ENCODE peak calls at places on chromosomes 11 and 22, in six cellular contexts. One of them, this sample, is unnamed.

GRCh38 chr22:25051983-25052710 is 99.6 kb downstream of the KIAA1671 start:
- DNase-seq in GM12878: no peak
- DNase-seq in K562: no peak
- DNase-seq in A549: no peak
- DNase-seq in HepG2: peak; percentile 8
- DNase-seq in SK-N-SH: peak; percentile 76
- DNase-seq in this sample: no peak

GRCh38 chr11:22037505-22037904 is 155.4 kb upstream of the ANO5 start:
- DNase-seq in K562: no peak
- DNase-seq in HepG2: no peak
- DNase-seq in A549: no peak
- DNase-seq in GM12878: no peak
- DNase-seq in SK-N-SH: no peak
- DNase-seq in this sample: no peak

GRCh38 chr22:43399338-43399979 is 12.4 kb upstream of the MPPED1 start:
- DNase-seq in HepG2: peak; percentile 37
- DNase-seq in GM12878: no peak
- DNase-seq in A549: no peak
- DNase-seq in SK-N-SH: peak; percentile 34
- DNase-seq in K562: peak; percentile 74
- DNase-seq in this sample: no peak

GRCh38 chr11:19253149-19253540 is 12.4 kb upstream of the E2F8 start:
- DNase-seq in HepG2: no peak
- DNase-seq in K562: no peak
- DNase-seq in A549: no peak
- DNase-seq in SK-N-SH: no peak
- DNase-seq in GM12878: no peak
- DNase-seq in this sample: no peak

GRCh38 chr22:35785181-35785923 is 67.7 kb downstream of the APOL5 start:
- DNase-seq in SK-N-SH: no peak
- DNase-seq in HepG2: no peak
- DNase-seq in GM12878: no peak
- DNase-seq in A549: no peak
- DNase-seq in K562: no peak
- DNase-seq in this sample: no peak

GRCh38 chr11:130435671-130436070 is 7.3 kb upstream of the ADAMTS8 start:
- DNase-seq in A549: no peak
- DNase-seq in K562: no peak
- DNase-seq in SK-N-SH: no peak
- DNase-seq in GM12878: no peak
- DNase-seq in HepG2: no peak
- DNase-seq in this sample: no peak

GRCh38 chr11:1317432-1317831 is 8.0 kb upstream of the TOLLIP start:
- DNase-seq in K562: no peak
- DNase-seq in GM12878: no peak
- DNase-seq in A549: no peak
- DNase-seq in SK-N-SH: no peak
- DNase-seq in HepG2: no peak
- DNase-seq in this sample: peak; percentile 13

GRCh38 chr11:11931461-11932055 is 76.9 kb downstream of the DKK3 start:
- DNase-seq in SK-N-SH: peak; percentile 47
- DNase-seq in K562: peak; percentile 26
- DNase-seq in A549: peak; percentile 64
- DNase-seq in HepG2: peak; percentile 62
- DNase-seq in GM12878: no peak
- DNase-seq in this sample: no peak

GRCh38 chr22:37320726-37321286 is 38.5 kb downstream of the CYTH4 start:
- DNase-seq in GM12878: no peak
- DNase-seq in SK-N-SH: no peak
- DNase-seq in A549: no peak
- DNase-seq in K562: no peak
- DNase-seq in HepG2: no peak
- DNase-seq in this sample: no peak

GRCh38 chr11:69588270-69588669 is 52.7 kb upstream of the CCND1 start:
- DNase-seq in K562: no peak
- DNase-seq in GM12878: no peak
- DNase-seq in A549: peak; percentile 66
- DNase-seq in SK-N-SH: no peak
- DNase-seq in HepG2: peak; percentile 28
- DNase-seq in this sample: no peak

GRCh38 chr11:37504066-37504611 is 906.1 kb upstream of the RAG2 start:
- DNase-seq in HepG2: no peak
- DNase-seq in GM12878: peak; percentile 78
- DNase-seq in SK-N-SH: no peak
- DNase-seq in K562: no peak
- DNase-seq in A549: no peak
- DNase-seq in this sample: no peak

GRCh38 chr22:26168934-26169311 is 339 bp upstream of the SEZ6L start:
- DNase-seq in SK-N-SH: no peak
- DNase-seq in HepG2: no peak
- DNase-seq in GM12878: no peak
- DNase-seq in A549: no peak
- DNase-seq in K562: no peak
- DNase-seq in this sample: no peak

GRCh38 chr11:74179234-74180126 is 8.4 kb downstream of the PPME1 start:
- DNase-seq in SK-N-SH: no peak
- DNase-seq in HepG2: no peak
- DNase-seq in GM12878: no peak
- DNase-seq in A549: no peak
- DNase-seq in K562: no peak
- DNase-seq in this sample: no peak

GRCh38 chr11:13502492-13502891 is 6.7 kb upstream of the PTH start:
- DNase-seq in A549: no peak
- DNase-seq in HepG2: no peak
- DNase-seq in SK-N-SH: no peak
- DNase-seq in K562: no peak
- DNase-seq in GM12878: no peak
- DNase-seq in this sample: no peak

GRCh38 chr22:39522567-39523300 is 2.4 kb downstream of the ATF4 start:
- DNase-seq in K562: no peak
- DNase-seq in A549: peak; percentile 41
- DNase-seq in HepG2: no peak
- DNase-seq in GM12878: no peak
- DNase-seq in SK-N-SH: peak; percentile 19
- DNase-seq in this sample: no peak

GRCh38 chr11:8095831-8096522 is 15.0 kb downstream of the TUB start:
- DNase-seq in HepG2: no peak
- DNase-seq in GM12878: no peak
- DNase-seq in SK-N-SH: no peak
- DNase-seq in K562: no peak
- DNase-seq in A549: no peak
- DNase-seq in this sample: no peak

GRCh38 chr22:47847281-47847890 is 1084.9 kb downstream of the TBC1D22A start:
- DNase-seq in SK-N-SH: no peak
- DNase-seq in GM12878: no peak
- DNase-seq in HepG2: no peak
- DNase-seq in A549: no peak
- DNase-seq in K562: no peak
- DNase-seq in this sample: no peak

GRCh38 chr22:30413001-30413400 is 12.6 kb upstream of the MTFP1 start:
- DNase-seq in A549: no peak
- DNase-seq in GM12878: no peak
- DNase-seq in SK-N-SH: no peak
- DNase-seq in K562: no peak
- DNase-seq in HepG2: no peak
- DNase-seq in this sample: no peak

GRCh38 chr11:117826360-117826635 is 1.8 kb upstream of the FXYD2 start:
- DNase-seq in HepG2: no peak
- DNase-seq in K562: no peak
- DNase-seq in GM12878: no peak
- DNase-seq in A549: no peak
- DNase-seq in SK-N-SH: no peak
- DNase-seq in this sample: no peak

GRCh38 chr22:17823226-17823625 is 49.0 kb upstream of the BID start:
- DNase-seq in SK-N-SH: no peak
- DNase-seq in A549: no peak
- DNase-seq in K562: no peak
- DNase-seq in HepG2: no peak
- DNase-seq in GM12878: no peak
- DNase-seq in this sample: no peak

GRCh38 chr11:70805971-70806370 is 407.6 kb downstream of the CTTN start:
- DNase-seq in SK-N-SH: no peak
- DNase-seq in GM12878: no peak
- DNase-seq in A549: no peak
- DNase-seq in K562: no peak
- DNase-seq in HepG2: no peak
- DNase-seq in this sample: no peak

GRCh38 chr22:33723915-33724314 is 196.4 kb downstream of the LARGE1 start:
- DNase-seq in HepG2: no peak
- DNase-seq in SK-N-SH: no peak
- DNase-seq in K562: no peak
- DNase-seq in GM12878: no peak
- DNase-seq in A549: no peak
- DNase-seq in this sample: no peak

GRCh38 chr11:19018901-19019300 is 41.6 kb downstream of the MRGPRX2 start:
- DNase-seq in HepG2: peak; percentile 12
- DNase-seq in SK-N-SH: no peak
- DNase-seq in K562: no peak
- DNase-seq in GM12878: no peak
- DNase-seq in A549: no peak
- DNase-seq in this sample: peak; percentile 62

DNA sequence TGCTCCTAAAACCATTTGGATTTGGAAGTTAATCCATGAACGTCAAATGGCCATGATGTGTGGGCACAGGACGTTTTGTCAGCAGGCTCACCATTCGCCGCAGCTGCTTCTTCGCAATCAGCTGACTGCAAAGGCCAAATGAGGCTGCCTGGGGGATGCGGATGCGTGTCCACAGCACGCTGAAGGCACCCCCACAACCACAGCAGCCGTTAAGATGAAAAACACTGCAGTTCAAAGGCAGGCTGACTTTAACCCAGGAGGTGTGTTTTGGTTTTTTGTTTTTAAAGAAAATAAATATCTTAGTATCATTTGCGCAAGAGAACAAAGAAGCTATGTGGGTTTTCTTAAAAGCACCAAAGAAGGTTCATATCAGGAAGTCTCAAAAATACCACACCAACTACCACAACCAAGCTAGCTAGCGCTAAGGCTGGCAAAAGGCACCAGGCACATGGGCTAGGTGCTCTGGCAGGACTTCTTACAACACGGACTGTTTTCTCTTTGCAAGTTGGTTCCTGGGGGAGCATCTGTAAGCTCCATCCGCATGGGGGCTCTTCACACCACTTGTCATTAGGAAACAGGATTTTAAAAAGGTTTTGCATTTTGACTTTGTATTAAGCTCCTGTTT is 22.3 kb upstream of the NAP1L4 start:
- DNase-seq in A549: no peak
- DNase-seq in GM12878: no peak
- DNase-seq in SK-N-SH: no peak
- DNase-seq in HepG2: no peak
- DNase-seq in K562: no peak
- DNase-seq in this sample: no peak
- TF ChIP-seq CHD2 in A549: no peak
- TF ChIP-seq CHD2 in GM12878: no peak
- TF ChIP-seq CHD2 in SK-N-SH: no peak
- TF ChIP-seq CHD2 in HepG2: no peak
- TF ChIP-seq CHD2 in K562: no peak
- TF ChIP-seq CHD2 in this sample: no peak

DNA sequence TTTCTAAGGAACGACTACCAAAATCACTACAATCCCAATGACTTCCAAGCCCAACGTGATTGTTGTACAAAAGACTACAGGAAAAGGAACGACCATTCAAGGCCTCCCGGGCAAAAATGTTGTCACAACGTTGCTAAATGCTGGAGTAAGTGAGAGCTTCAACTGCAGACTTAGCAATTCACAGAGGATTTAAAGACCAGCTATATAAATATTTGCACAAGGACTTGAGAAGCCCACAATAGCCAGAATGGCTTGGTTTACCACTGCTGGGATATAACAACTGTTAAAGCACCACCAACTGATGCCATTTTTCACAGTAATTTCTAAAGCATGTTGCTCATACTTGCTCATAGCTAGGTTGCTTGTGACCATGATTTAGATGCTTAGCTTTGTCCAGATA is 78.3 kb downstream of the EMSY start:
- DNase-seq in A549: no peak
- DNase-seq in GM12878: no peak
- DNase-seq in K562: no peak
- DNase-seq in SK-N-SH: no peak
- DNase-seq in HepG2: peak; percentile 47
- DNase-seq in this sample: no peak
- TF ChIP-seq CHD2 in A549: no peak
- TF ChIP-seq CHD2 in GM12878: no peak
- TF ChIP-seq CHD2 in K562: no peak
- TF ChIP-seq CHD2 in SK-N-SH: no peak
- TF ChIP-seq CHD2 in HepG2: no peak
- TF ChIP-seq CHD2 in this sample: no peak

DNA sequence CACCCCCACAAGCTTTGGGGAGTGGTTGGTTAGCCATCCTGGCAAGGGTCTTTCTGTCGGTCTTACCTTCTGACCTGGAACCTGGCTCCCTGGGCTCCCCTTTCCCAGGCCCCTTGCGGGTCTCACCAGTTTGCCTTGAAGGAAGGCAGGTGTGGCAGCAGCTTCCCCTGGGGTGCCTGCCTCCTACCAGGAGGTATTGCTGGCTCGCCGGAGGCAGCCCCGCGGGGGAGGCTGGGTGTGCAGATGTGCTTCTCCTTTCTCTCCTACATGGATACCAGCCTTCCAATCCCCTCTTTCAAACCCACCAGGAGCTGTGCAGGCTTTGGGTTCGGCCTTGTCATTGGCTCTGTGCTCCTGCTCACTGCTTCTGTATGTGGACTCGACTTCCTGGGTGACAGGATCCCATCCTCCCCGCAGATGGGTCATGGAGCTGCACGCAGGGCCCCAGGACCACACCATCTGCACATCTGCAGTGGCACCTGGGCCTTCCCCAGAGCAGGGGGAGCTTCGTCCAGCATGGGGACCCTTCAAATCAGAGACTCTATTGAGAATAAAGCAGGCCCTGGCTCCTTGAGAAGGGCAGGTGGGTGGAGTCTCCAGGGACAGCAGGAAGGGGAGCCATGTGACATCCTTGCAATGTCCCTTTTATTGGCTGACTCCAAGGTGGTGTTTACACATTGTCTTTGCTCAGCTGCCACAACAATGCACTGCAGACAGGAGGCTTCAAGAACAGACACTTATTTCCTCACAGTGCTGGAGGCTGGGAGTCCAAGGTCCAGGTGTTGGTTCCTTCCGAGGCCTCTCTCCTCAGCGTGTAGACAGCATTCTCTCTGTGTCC is 592.0 kb downstream of the BRD1 start:
- DNase-seq in GM12878: no peak
- DNase-seq in HepG2: no peak
- DNase-seq in K562: no peak
- DNase-seq in A549: peak; percentile 29
- DNase-seq in SK-N-SH: no peak
- DNase-seq in this sample: peak; percentile 37
- TF ChIP-seq CHD2 in GM12878: no peak
- TF ChIP-seq CHD2 in HepG2: no peak
- TF ChIP-seq CHD2 in K562: no peak
- TF ChIP-seq CHD2 in A549: no peak
- TF ChIP-seq CHD2 in SK-N-SH: no peak
- TF ChIP-seq CHD2 in this sample: no peak

DNA sequence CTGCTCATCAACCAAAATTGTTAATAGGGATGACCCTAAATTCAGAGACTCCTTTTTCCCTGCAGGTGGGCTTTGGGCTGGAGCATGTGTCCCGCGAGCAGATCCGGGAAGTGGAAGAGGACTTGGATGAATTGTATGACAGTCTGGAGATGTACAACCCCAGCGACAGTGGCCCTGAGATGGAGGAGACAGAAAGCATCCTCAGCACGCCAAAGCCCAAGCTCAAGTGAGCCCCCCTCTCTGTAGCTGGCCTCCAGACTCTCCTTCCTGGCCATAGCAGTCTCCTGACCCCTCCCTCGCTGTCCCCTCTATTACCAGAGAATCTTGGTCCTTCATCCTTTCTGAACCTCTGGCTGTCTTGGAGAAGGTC is 47.9 kb upstream of the RAB1B start:
- DNase-seq in SK-N-SH: no peak
- DNase-seq in GM12878: no peak
- DNase-seq in K562: no peak
- DNase-seq in A549: no peak
- DNase-seq in HepG2: no peak
- DNase-seq in this sample: no peak
- TF ChIP-seq CHD2 in SK-N-SH: no peak
- TF ChIP-seq CHD2 in GM12878: no peak
- TF ChIP-seq CHD2 in K562: no peak
- TF ChIP-seq CHD2 in A549: no peak
- TF ChIP-seq CHD2 in HepG2: no peak
- TF ChIP-seq CHD2 in this sample: no peak